ENCODE peak calls at places on chromosome 2, in four cellular contexts. U is HuH-7, I is activated gamma-delta T cell treated with Interleukin-2 at 50 U/mL for 16 hours, T is stomach. M is an unnamed sample.

GRCh38 chr2:241011296-241011600 is 12.8 kb downstream of the SNED1 start:
- DNase-seq in U (no peak), I (peak), T (peak), M (no peak)

GRCh38 chr2:237482485-237482884 is 4.6 kb upstream of the MLPH start:
- DNase-seq in U (no peak), I (no peak), T (peak), M (no peak)

GRCh38 chr2:126359494-126359893 is 296.5 kb upstream of the GYPC start:
- DNase-seq in U (no peak), I (no peak), T (no peak), M (peak)

GRCh38 chr2:183542593-183542992 is 418.4 kb downstream of the NUP35 start:
- DNase-seq in U (peak), I (no peak), T (no peak), M (no peak)

GRCh38 chr2:602571-603366 is 74.4 kb downstream of the TMEM18 start:
- DNase-seq in U (no peak), I (no peak), T (no peak), M (no peak)

GRCh38 chr2:161031516-161031915 is 128.7 kb upstream of the TANK start:
- DNase-seq in U (no peak), I (no peak), T (no peak), M (no peak)

GRCh38 chr2:152222975-152223638 is 47.5 kb upstream of the STAM2 start:
- DNase-seq in U (no peak), I (no peak), T (peak), M (peak)

GRCh38 chr2:171922230-171923022 is at the start of gene HAT1:
- DNase-seq in U (peak), I (peak), T (peak), M (peak)

GRCh38 chr2:60553496-60553991 is at the start of gene BCL11A:
- DNase-seq in U (peak), I (no peak), T (peak), M (peak)

GRCh38 chr2:54122939-54123338 is 7.5 kb downstream of the ACYP2 start:
- DNase-seq in U (no peak), I (no peak), T (no peak), M (no peak)

GRCh38 chr2:126304147-126304546 is 351.8 kb upstream of the GYPC start:
- DNase-seq in U (no peak), I (no peak), T (no peak), M (no peak)

GRCh38 chr2:132538331-132538855 is 121.8 kb downstream of the GPR39 start:
- DNase-seq in U (no peak), I (no peak), T (no peak), M (no peak)

GRCh38 chr2:150293771-150294170 is 193.7 kb downstream of the RND3 start:
- DNase-seq in U (no peak), I (no peak), T (no peak), M (no peak)